ENCODE peak calls at places on chromosomes 16 and 17, in six cellular contexts. H, Q, B, S, I and D are unnamed samples.

GRCh38 chr17:9465216-9465921 is 110.3 kb downstream of the STX8 start:
- DNase-seq in H (no peak), S (no peak), I (peak; percentile 38), B (no peak), Q (peak; percentile 45), D (no peak)

GRCh38 chr17:72430611-72431432 is 310.0 kb downstream of the SOX9 start:
- DNase-seq in I (no peak), B (no peak), Q (no peak), H (peak; percentile 67), S (no peak), D (no peak)

GRCh38 chr17:81295678-81296381 is 723 bp upstream of the SLC38A10 start:
- DNase-seq in S (no peak), I (no peak), B (no peak), Q (no peak), H (peak; percentile 81), D (no peak)

GRCh38 chr17:78151514-78152008 is 5.4 kb downstream of the C17orf99 start:
- DNase-seq in H (peak; percentile 44), B (peak; percentile 26), I (no peak), S (no peak), Q (no peak), D (no peak)

GRCh38 chr17:55267777-55268648 is 3.3 kb downstream of the HLF start:
- DNase-seq in H (no peak), B (no peak), I (no peak), S (no peak), Q (no peak), D (no peak)

GRCh38 chr16:19853973-19854876 is 30.4 kb downstream of the GPRC5B start:
- DNase-seq in I (no peak), Q (no peak), H (peak; percentile 47), B (no peak), S (no peak), D (no peak)

GRCh38 chr17:15498107-15498506 is 30.7 kb upstream of the CDRT4 start:
- DNase-seq in B (no peak), I (no peak), Q (no peak), S (no peak), H (peak; percentile 51), D (no peak)

GRCh38 chr17:60043846-60044245 is 34.9 kb downstream of the HEATR6 start:
- DNase-seq in Q (no peak), S (no peak), H (no peak), I (no peak), B (no peak), D (no peak)

GRCh38 chr17:81519284-81520020 is 6.9 kb upstream of the ACTG1 start:
- DNase-seq in I (no peak), S (no peak), Q (no peak), H (peak; percentile 78), B (no peak), D (peak; percentile 59)

GRCh38 chr16:89502319-89502843 is 5.8 kb upstream of the SPG7 start:
- DNase-seq in B (no peak), Q (no peak), H (no peak), I (no peak), S (no peak), D (no peak)

GRCh38 chr16:51592013-51592501 is 441.0 kb upstream of the SALL1 start:
- DNase-seq in I (no peak), S (no peak), Q (no peak), B (no peak), H (peak; percentile 11), D (no peak)

GRCh38 chr17:66904760-66905637 is 59.5 kb upstream of the CACNG4 start:
- DNase-seq in I (no peak), H (no peak), S (no peak), B (peak; percentile 34), Q (no peak), D (no peak)

GRCh38 chr17:7348478-7349242 is 3.3 kb upstream of the KCTD11 start:
- DNase-seq in Q (no peak), B (no peak), H (no peak), I (no peak), S (no peak), D (no peak)

GRCh38 chr17:64442550-64442971 is 6.4 kb upstream of the MILR1 start:
- DNase-seq in S (no peak), Q (no peak), H (no peak), B (no peak), I (no peak), D (no peak)

GRCh38 chr17:77810536-77810935 is 148.0 kb upstream of the TNRC6C start:
- DNase-seq in H (no peak), Q (peak; percentile 49), B (peak; percentile 63), I (no peak), S (no peak), D (no peak)

GRCh38 chr17:39009471-39010085 is 42.4 kb upstream of the FBXO47 start:
- DNase-seq in I (no peak), H (no peak), S (no peak), B (no peak), Q (no peak), D (no peak)

GRCh38 chr17:32475258-32475657 is 11.5 kb upstream of the CDK5R1 start:
- DNase-seq in I (no peak), H (no peak), S (no peak), Q (no peak), B (no peak), D (no peak)

GRCh38 chr17:45801386-45801785 is 17.3 kb downstream of the CRHR1 start:
- DNase-seq in I (no peak), H (no peak), Q (no peak), B (no peak), S (no peak), D (no peak)

GRCh38 chr16:3030128-3030871 is 6.4 kb downstream of the BICDL2 start:
- DNase-seq in S (no peak), H (no peak), B (no peak), I (no peak), Q (no peak), D (no peak)

GRCh38 chr17:1829189-1829578 is 518 bp downstream of the SMYD4 start:
- DNase-seq in H (peak; percentile 53), B (no peak), S (no peak), I (no peak), Q (no peak), D (no peak)

GRCh38 chr17:68291836-68292688 is 767 bp downstream of the ARSG start:
- DNase-seq in I (no peak), H (peak; percentile 84), B (peak; percentile 75), Q (no peak), S (no peak), D (peak; percentile 93)

GRCh38 chr17:19262650-19263620 is 25.8 kb downstream of the EPN2 start:
- DNase-seq in Q (no peak), H (no peak), B (no peak), S (no peak), I (no peak), D (no peak)

DNA sequence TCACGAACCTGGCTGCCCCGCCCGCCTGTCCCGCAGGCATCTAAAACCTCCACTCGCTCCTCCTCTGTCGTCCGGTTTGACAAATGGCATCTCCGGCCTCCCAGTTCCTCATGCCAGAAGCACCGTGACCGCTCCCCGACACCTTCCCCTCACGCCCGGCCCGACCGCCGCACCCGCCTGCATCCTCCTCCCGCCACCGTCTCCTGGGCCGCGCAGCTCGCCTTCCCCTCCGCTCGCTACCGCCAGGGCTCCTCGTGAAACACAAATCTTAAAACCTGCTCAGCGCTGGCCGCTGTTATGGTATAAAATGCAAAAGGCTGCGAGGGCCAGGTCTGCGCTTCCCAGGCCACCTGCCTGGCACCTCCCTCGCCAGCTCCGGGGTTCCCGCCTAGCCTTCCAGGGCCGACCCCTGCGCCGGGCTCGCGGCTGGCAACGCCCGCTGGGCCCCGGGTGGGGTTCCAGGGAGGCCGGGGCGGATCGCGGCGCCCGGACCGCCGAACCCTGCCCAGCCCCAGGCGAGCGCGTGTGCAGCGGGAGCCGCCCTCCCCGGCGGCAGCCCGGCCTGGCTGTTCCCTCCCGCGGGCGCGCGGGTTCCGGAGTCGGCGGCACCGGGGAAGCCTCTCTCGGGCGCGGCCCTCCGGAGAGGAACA is 488 bp downstream of the SPSB3 start:
- DNase-seq in B (peak; percentile 17), Q (no peak), S (no peak), H (peak; percentile 63), I (no peak), D (peak; percentile 38)
- TF ChIP-seq CTCF in B (no peak), Q (no peak), S (peak; percentile 42), H (no peak), I (peak; percentile 7), D (peak; percentile 38)

GRCh38 chr16:73065617-73066313 is 17.8 kb upstream of the ZFHX3 start:
- DNase-seq in I (no peak), H (peak; percentile 68), B (peak; percentile 46), Q (no peak), S (no peak), D (no peak)

GRCh38 chr16:73064227-73064995 is 16.5 kb upstream of the ZFHX3 start:
- DNase-seq in Q (no peak), I (no peak), S (no peak), B (no peak), H (peak; percentile 63), D (no peak)

GRCh38 chr16:73063854-73064226 is 15.9 kb upstream of the ZFHX3 start:
- DNase-seq in H (no peak), Q (no peak), I (no peak), B (no peak), S (no peak), D (no peak)

GRCh38 chr16:73066321-73066926 is 18.5 kb upstream of the ZFHX3 start:
- DNase-seq in B (peak; percentile 19), S (no peak), Q (no peak), H (peak; percentile 62), I (no peak), D (no peak)

GRCh38 chr16:73064996-73065349 is 17.0 kb upstream of the ZFHX3 start:
- DNase-seq in H (no peak), Q (no peak), I (no peak), B (no peak), S (no peak), D (no peak)
- TF ChIP-seq CTCF in H (no peak), Q (no peak), I (no peak), B (no peak), S (no peak), D (no peak)

DNA sequence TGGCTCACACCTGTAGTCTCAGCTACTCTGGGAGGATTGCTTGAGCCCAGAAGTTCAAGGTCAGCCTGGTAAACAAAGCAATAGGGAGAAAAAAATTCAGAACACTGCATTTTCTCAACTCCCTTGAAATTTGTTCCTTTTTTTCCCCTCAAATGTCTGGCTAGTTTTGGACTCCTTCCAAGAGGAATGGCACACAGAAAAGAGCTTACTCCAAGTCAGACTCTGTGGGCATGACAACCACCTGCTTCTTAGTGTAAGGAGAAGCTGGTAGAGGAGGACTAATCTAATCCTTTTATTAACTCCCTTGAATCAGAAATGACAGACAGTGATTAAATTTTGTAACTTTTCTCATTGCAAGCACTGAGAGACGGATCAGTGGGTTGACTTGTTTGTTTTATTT is 27.8 kb upstream of the HYDIN start:
- DNase-seq in I (no peak), S (no peak), Q (no peak), B (no peak), H (no peak), D (no peak)
- TF ChIP-seq CTCF in I (no peak), S (no peak), Q (no peak), B (no peak), H (no peak), D (no peak)

DNA sequence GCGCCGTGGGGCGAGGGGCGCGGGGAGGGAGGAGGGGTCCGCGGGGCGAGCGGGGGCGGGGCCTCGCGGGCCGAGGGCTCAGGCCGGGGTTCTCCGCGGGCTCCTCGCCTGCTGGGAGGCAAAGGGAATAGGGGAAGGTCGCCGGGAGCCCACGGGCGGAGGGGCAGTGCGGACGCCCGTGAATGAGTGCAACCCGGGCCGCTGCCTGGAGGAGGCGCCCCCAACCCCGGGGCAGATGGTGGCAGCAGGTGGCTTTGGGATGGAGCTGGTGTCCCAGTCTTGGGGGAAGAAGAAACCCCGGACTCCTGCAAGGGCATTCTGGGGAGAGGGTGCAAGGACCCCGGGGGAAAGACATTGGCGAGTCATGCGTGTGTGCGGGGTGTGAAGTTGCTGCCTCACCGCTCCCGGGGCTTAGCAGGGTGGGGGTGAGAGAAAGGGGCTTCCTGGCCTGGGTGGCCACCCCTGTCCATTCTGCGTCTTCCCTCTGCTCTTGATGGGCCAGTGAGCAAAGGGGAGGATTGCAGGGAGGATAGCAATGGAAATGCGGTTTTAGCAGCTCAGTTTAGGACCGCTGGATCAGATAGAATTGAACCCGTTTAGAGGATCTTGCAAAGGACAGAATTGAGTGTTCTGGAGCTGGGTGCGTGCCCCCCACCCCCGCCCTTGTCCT is 508 bp downstream of the KIAA0513 start:
- DNase-seq in H (peak; percentile 61), Q (no peak), B (no peak), I (no peak), S (no peak), D (no peak)
- TF ChIP-seq CTCF in H (peak; percentile 39), Q (peak; percentile 15), B (no peak), I (peak; percentile 22), S (peak; percentile 8), D (no peak)